ENCODE peak calls at places on chromosomes 5 and 9, in seven cellular contexts. J is tibial nerve, N is fibroblast of lung, W is lower lobe of right lung, L is AG04449, G is sigmoid colon, I is transverse colon. A is an unnamed sample.

GRCh38 chr5:68557162-68557936 is 341.8 kb downstream of the PIK3R1 start:
- DNase-seq in J (no peak), N (no peak), W (no peak), L (peak; percentile 33), G (no peak), I (no peak), A (no peak)

GRCh38 chr5:181217111-181217804 is 5.8 kb upstream of the TRIM41 start:
- DNase-seq in J (no peak), N (peak; percentile 54), W (peak; percentile 61), L (no peak), G (peak; percentile 80), I (peak; percentile 55), A (peak; percentile 57)

GRCh38 chr9:99778308-99778707 is 43.4 kb upstream of the NR4A3 start:
- DNase-seq in J (no peak), N (peak; percentile 68), W (no peak), L (peak; percentile 34), G (no peak), I (no peak), A (peak; percentile 50)

GRCh38 chr9:114430443-114430842 is 42.7 kb upstream of the AKNA start:
- DNase-seq in J (no peak), N (no peak), W (no peak), L (no peak), G (peak; percentile 22), I (no peak), A (no peak)

GRCh38 chr5:601771-602465 is 10.2 kb upstream of the CEP72 start:
- DNase-seq in J (no peak), N (no peak), W (no peak), L (no peak), G (peak; percentile 60), I (no peak), A (no peak)

GRCh38 chr9:17481565-17481964 is 97.3 kb upstream of the SH3GL2 start:
- DNase-seq in J (no peak), N (no peak), W (no peak), L (no peak), G (no peak), I (no peak), A (no peak)

GRCh38 chr9:114031037-114031436 is 47.1 kb downstream of the AMBP start:
- DNase-seq in J (no peak), N (no peak), W (no peak), L (no peak), G (no peak), I (no peak), A (no peak)

GRCh38 chr5:177494356-177495195 is 2.8 kb downstream of the PDLIM7 start:
- DNase-seq in J (no peak), N (peak; percentile 91), W (peak; percentile 75), L (no peak), G (peak; percentile 91), I (peak; percentile 51), A (peak; percentile 90)

GRCh38 chr9:84062538-84062937 is 81.9 kb downstream of the RMI1 start:
- DNase-seq in J (no peak), N (no peak), W (no peak), L (no peak), G (no peak), I (no peak), A (peak; percentile 7)

GRCh38 chr5:143182901-143183820 is 220.3 kb downstream of the NR3C1 start:
- DNase-seq in J (peak; percentile 24), N (no peak), W (no peak), L (no peak), G (no peak), I (peak; percentile 13), A (peak; percentile 91)

DNA sequence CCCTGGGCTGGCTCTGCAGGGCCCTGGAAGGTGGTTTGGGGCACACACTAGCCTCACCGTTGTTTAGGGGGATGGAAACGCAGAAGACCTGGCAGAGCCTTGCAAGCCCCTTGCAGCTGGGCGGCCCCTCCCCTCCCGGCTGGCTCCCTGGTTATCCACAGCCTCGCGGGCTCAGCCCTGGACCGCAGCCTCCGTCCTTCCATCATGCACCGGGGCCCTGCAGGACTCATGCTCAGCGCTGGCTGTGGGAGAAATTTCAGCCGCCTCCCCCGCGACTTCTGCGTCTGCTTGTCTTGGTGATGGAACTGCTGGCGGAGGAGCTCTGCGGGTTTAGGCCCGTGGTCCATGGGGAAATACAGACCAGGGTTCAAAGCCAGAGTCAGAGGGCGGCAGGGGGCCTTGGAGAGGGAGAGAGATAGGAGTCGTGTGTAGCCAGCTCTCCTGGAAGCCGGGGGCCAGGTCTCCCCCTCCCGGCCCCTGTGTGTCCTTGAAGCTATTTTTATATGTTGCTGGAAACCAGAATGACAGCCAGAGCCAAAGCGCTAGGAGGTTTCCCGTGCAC is 75.8 kb upstream of the IER5L start:
- DNase-seq in J (peak; percentile 30), N (no peak), W (peak; percentile 44), L (no peak), G (peak; percentile 77), I (no peak), A (peak; percentile 64)
- H3K4me3 ChIP-seq in J (no peak overlapping the region), N (no peak overlapping the region), W (no peak overlapping the region), L (no peak overlapping the region), G (peak overlapping the region; percentile 33), I (no peak overlapping the region), A (no peak overlapping the region)

DNA sequence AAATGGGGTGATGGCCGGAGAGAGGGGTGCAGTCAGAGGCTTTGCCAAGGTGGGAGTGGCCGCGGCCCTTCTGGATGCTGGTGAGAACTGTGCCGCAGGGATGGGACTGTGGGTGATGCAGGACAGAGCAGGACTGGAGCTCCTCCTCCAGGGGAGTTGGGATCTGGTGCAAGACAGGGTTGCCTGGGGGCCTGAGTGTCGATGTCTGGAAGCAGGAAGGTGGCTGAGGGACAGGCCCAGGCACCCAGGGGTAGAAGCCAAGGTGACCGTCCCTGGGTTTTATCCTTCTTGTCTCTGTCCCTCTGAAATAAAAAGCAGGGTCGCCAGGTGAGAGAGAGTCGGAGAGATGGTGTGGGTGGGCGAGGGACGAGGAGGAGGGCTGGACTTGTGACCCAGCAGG is 89.1 kb upstream of the IER5L start:
- DNase-seq in J (no peak), N (no peak), W (no peak), L (no peak), G (no peak), I (no peak), A (no peak)
- TF ChIP-seq CTCF in J (no peak), N (no peak), W (no peak), L (no peak), G (no peak), I (no peak), A (no peak)

GRCh38 chr9:137053944-137054931 is at the start of gene ENTPD2:
- DNase-seq in J (no peak), N (no peak), W (peak; percentile 75), L (no peak), G (no peak), I (peak; percentile 87), A (no peak)
- H3K4me3 ChIP-seq in J (peak within 1 kb of the TSS; percentile 55), N (no peak within 1 kb of the TSS), W (peak within 1 kb of the TSS; percentile 51), L (no peak within 1 kb of the TSS), G (peak within 1 kb of the TSS; percentile 35), I (peak within 1 kb of the TSS; percentile 55), A (no peak within 1 kb of the TSS)

GRCh38 chr5:28216939-28217360 is 1178.6 kb upstream of the CDH9 start:
- DNase-seq in J (no peak), N (no peak), W (no peak), L (no peak), G (no peak), I (no peak), A (no peak)
- TF ChIP-seq CTCF in J (no peak), N (no peak), W (no peak), L (no peak), G (no peak), I (no peak), A (no peak)

DNA sequence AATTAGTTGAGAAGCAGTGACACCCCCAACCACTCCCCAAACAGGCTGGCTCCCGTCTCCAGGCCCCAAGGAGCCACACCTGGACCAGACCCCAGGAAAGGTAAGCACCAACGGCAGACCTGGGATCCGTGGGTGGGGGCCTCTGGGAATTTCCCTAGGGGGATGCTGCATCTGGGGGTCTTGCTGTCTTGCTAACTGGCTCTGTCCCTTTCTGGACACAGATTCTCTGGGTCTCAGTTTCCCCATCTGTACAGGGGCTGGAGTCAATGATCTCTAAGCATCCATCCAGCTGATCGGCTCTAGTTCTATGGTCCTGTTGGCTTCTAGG is 27.9 kb upstream of the IL17B start:
- DNase-seq in J (no peak), N (no peak), W (no peak), L (no peak), G (no peak), I (no peak), A (no peak)
- H3K4me3 ChIP-seq in J (peak overlapping the region; percentile 57), N (peak overlapping the region; percentile 70), W (peak overlapping the region; percentile 54), L (peak overlapping the region; percentile 100), G (peak overlapping the region; percentile 80), I (peak overlapping the region; percentile 53), A (peak overlapping the region; percentile 57)

DNA sequence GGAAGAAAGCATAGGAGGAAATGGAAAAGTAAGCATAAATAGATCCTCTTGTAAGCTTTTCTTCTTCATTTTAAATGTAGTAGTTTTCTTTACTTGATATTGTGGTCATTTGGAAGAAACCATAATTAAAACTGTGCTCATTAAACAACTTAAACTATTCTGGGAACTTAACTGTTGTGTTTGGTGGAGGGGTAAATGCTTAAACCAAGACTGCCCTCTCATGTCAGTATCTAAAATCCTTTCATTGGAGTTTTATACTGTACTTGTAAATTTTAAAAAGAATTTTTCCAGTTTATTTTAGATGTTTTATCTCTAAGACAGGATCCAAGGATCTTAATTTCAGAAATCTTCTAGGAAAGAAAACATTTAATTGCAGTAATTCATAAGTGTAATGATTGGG is 41.4 kb downstream of the MAP3K1 start:
- DNase-seq in J (no peak), N (no peak), W (no peak), L (no peak), G (no peak), I (no peak), A (no peak)
- TF ChIP-seq CTCF in J (no peak), N (no peak), W (no peak), L (no peak), G (no peak), I (no peak), A (no peak)